ENCODE peak calls at places on chromosomes 16 and 17, in six cellular contexts. Y is activated CD4-positive, CD25-positive, alpha-beta regulatory T cell; X is uterus; M is stimulated activated CD4-positive, alpha-beta T cell treated with anti-CD3 and anti-CD28 coated beads, Interleukin-1b, Interleukin-23, amount 100 ng/mL, for 24 hours; V is GM12864; J is posterior vena cava. Q is an unnamed sample.

GRCh38 chr16:4700380-4700996 is 7.1 kb downstream of the NUDT16L1 start:
- DNase-seq in M (no peak), X (no peak), V (no peak), J (no peak), Y (no peak), Q (no peak)

GRCh38 chr16:56643080-56643778 is 4.8 kb downstream of the MT1A start:
- DNase-seq in V (no peak), J (peak), M (peak), Y (peak), X (peak), Q (peak)

GRCh38 chr17:79218175-79218824 is 143.7 kb downstream of the ENGASE start:
- DNase-seq in M (no peak), V (no peak), Y (no peak), J (no peak), X (no peak), Q (no peak)

GRCh38 chr16:70752381-70752780 is 48.6 kb downstream of the VAC14 start:
- DNase-seq in J (peak), Y (no peak), V (no peak), M (no peak), X (no peak), Q (no peak)

GRCh38 chr16:11682655-11683096 is 14.4 kb downstream of the SNN start:
- DNase-seq in M (no peak), X (no peak), Y (no peak), V (no peak), J (no peak), Q (no peak)

GRCh38 chr17:46774108-46774737 is 44.3 kb downstream of the WNT3 start:
- DNase-seq in J (peak), Y (no peak), X (no peak), V (no peak), M (no peak), Q (no peak)

GRCh38 chr17:76243826-76244679 is 3.8 kb upstream of the RNF157 start:
- DNase-seq in J (no peak), M (no peak), X (no peak), Y (no peak), V (no peak), Q (no peak)

GRCh38 chr16:15055141-15056053 is 477 bp downstream of the NTAN1 start:
- DNase-seq in J (peak), V (peak), M (no peak), Y (peak), X (peak), Q (peak)

GRCh38 chr16:88790312-88791150 is 5.5 kb upstream of the PIEZO1 start:
- DNase-seq in X (no peak), J (no peak), V (no peak), Y (peak), M (no peak), Q (peak)

GRCh38 chr16:24163935-24164334 is 92.2 kb upstream of the CACNG3 start:
- DNase-seq in M (no peak), X (no peak), J (no peak), V (no peak), Y (no peak), Q (no peak)

GRCh38 chr16:47939690-47940089 is 216.1 kb downstream of the ABCC12 start:
- DNase-seq in X (no peak), M (no peak), Y (no peak), V (no peak), J (no peak), Q (no peak)

GRCh38 chr17:69069289-69069688 is 8.6 kb upstream of the ABCA9 start:
- DNase-seq in X (no peak), M (no peak), J (no peak), Y (no peak), V (no peak), Q (no peak)

GRCh38 chr17:75346906-75347305 is 57.7 kb upstream of the SLC25A19 start:
- DNase-seq in J (no peak), Y (no peak), M (no peak), X (no peak), V (no peak), Q (no peak)

GRCh38 chr16:2690852-2691251 is 8.5 kb downstream of the KCTD5 start:
- DNase-seq in M (no peak), J (no peak), Y (no peak), X (no peak), V (no peak), Q (no peak)

GRCh38 chr17:47978324-47978723 is 7.4 kb downstream of the CDK5RAP3 start:
- DNase-seq in V (no peak), Y (peak), J (peak), M (peak), X (peak), Q (peak)

GRCh38 chr16:397135-397661 is at the start of gene NME4:
- DNase-seq in X (no peak), V (no peak), Y (no peak), M (no peak), J (peak), Q (peak)

GRCh38 chr16:88602091-88602490 is 31.9 kb downstream of the ZC3H18 start:
- DNase-seq in X (no peak), Y (no peak), J (no peak), M (no peak), V (no peak), Q (no peak)

GRCh38 chr17:49101054-49101534 is 31.5 kb upstream of the B4GALNT2 start:
- DNase-seq in V (no peak), M (no peak), X (no peak), J (no peak), Y (no peak), Q (no peak)

GRCh38 chr16:21638573-21638975 is 13.8 kb downstream of the IGSF6 start:
- DNase-seq in X (no peak), V (no peak), Y (no peak), M (no peak), J (no peak), Q (peak)

Q was measured in CD4-positive, alpha-beta memory T cell.